ENCODE peak calls at places on chromosome 12, in five cellular contexts. S, Y, W, H and X are unnamed samples.

GRCh38 chr12:128076188-128076587 is 190.8 kb upstream of the TMEM132C start:
- DNase-seq in W (no peak), S (no peak), Y (peak), H (no peak), X (no peak)

GRCh38 chr12:76847260-76847659 is 31.6 kb downstream of the CSRP2 start:
- DNase-seq in Y (no peak), H (no peak), W (no peak), S (no peak), X (no peak)

GRCh38 chr12:124309231-124309630 is 14.3 kb downstream of the RFLNA start:
- DNase-seq in W (no peak), Y (no peak), H (no peak), S (no peak), X (no peak)

GRCh38 chr12:100584261-100584660 is 10.8 kb downstream of the GAS2L3 start:
- DNase-seq in Y (peak), S (no peak), H (no peak), W (no peak), X (no peak)

GRCh38 chr12:84191779-84192178 is 720.8 kb downstream of the SLC6A15 start:
- DNase-seq in H (no peak), Y (no peak), W (no peak), S (no peak), X (no peak)

GRCh38 chr12:122064780-122065588 is 13.6 kb upstream of the MLXIP start:
- DNase-seq in W (peak), S (no peak), Y (peak), H (peak), X (no peak)

GRCh38 chr12:96194901-96195844 is 998 bp downstream of the ELK3 start:
- DNase-seq in Y (peak), W (peak), H (peak), S (no peak), X (peak)

GRCh38 chr12:46483572-46484395 is 111.2 kb upstream of the SLC38A2 start:
- DNase-seq in H (no peak), S (no peak), Y (peak), W (no peak), X (no peak)

GRCh38 chr12:43760396-43760795 is 1.6 kb downstream of the IRAK4 start:
- DNase-seq in Y (no peak), W (no peak), H (no peak), S (no peak), X (no peak)

DNA sequence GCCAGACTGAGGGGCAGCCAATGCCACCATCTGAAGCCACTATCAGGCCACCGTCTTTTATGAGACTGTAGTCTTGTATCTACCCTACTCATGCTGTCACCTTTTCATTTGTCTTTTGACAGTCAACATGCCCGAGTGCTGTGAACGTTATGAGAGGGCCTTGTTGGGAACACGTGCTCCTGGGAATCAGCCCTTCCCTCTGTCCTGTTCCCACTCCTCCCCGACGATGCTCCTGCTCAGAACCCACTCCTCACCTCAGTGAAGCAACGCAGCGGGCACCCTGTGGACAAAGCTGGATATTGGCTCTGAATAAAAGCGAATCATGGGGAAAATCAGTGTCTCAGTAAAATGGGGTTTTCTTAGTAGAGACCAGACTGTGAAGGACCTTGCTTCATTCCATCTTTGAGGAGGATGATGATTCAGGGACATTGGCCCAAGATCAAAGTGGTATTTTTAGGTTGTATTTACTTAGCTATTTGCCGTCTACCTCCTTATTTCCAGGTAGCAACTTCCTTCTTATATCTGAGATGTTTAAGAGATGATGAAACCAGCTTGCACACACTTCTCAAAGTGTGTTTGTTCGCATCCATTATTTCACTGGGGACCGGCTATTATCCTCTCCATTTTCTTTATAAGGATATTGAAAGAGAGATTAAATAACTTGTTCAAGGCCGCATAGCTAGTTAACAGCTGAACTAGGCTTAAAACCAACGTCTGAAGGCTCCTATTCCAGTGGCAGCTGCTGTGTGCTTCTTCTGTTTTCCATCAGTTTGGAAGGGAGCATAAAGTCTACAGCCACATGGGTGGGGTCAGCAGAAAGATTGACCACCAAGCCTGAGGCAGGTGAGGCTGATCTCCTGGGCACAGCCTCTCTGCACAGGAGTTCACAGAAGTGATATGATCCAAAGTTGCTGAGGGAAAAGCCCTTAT is 43.9 kb upstream of the CTDSP2 start:
- DNase-seq in Y (no peak), W (no peak), H (no peak), S (no peak), X (no peak)
- H3K23ac ChIP-seq in Y (no peak), W (no peak), H (no peak), S (peak), X (no peak)

GRCh38 chr12:116420476-116420875 is 138.7 kb upstream of the MAP1LC3B2 start:
- DNase-seq in Y (peak), W (no peak), H (no peak), S (no peak), X (no peak)

GRCh38 chr12:116423053-116423452 is 136.1 kb upstream of the MAP1LC3B2 start:
- DNase-seq in H (no peak), S (no peak), W (no peak), Y (peak), X (peak)

GRCh38 chr12:116418551-116418950 is 140.6 kb upstream of the MAP1LC3B2 start:
- DNase-seq in H (no peak), S (no peak), W (no peak), Y (no peak), X (no peak)

GRCh38 chr12:116425256-116426193 is 133.7 kb upstream of the MAP1LC3B2 start:
- DNase-seq in H (no peak), S (no peak), Y (no peak), W (no peak), X (peak)

DNA sequence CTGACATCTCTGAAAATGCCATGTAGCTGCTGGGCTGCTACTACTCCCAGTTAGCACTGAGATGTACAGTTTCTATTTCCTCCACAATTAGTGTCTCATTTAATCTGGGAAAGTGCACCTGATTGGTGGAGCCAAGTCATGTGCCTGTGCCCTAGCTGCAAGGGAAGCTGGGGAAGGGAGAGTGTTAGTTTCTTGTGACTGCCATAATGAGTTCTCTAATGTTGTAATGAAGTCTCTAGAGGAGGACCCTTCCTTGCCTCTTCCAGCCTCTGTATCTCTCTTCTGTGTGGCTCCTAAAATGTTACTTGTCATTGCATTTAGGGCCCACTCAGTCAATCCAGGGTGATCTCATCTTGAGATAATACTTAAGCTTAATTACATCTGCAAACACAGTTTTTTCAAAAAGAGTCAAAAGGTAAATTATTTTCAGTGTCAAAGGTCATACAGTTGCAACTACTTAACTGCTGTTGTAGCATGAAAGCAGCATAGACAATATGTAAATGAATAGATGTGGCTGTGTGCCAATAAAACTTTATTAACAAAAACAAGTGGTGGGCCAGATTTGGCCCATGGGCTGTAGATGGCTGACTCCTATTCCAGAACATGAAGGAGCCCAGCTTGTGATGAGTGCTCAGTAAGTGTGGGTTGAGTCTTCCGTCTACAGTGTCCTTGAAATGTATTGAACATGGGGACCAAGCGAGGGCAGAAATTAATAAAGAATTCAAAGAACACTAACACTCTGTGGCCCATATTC is 137.2 kb upstream of the MAP1LC3B2 start:
- DNase-seq in S (no peak), Y (no peak), W (no peak), H (no peak), X (no peak)
- H2BK12ac ChIP-seq in S (no peak), Y (peak), W (no peak), H (no peak), X (peak)

GRCh38 chr12:49794811-49795653 is 33.2 kb downstream of the NCKAP5L start:
- DNase-seq in Y (no peak), S (no peak), W (no peak), H (no peak), X (no peak)

GRCh38 chr12:49792976-49793580 is 35.1 kb downstream of the NCKAP5L start:
- DNase-seq in Y (no peak), S (no peak), H (no peak), W (no peak), X (no peak)

GRCh38 chr12:49792181-49792970 is 35.8 kb downstream of the NCKAP5L start:
- DNase-seq in H (no peak), Y (no peak), W (no peak), S (no peak), X (no peak)

GRCh38 chr12:49794021-49794420 is 34.2 kb downstream of the NCKAP5L start:
- DNase-seq in Y (no peak), H (no peak), W (no peak), S (no peak), X (no peak)

DNA sequence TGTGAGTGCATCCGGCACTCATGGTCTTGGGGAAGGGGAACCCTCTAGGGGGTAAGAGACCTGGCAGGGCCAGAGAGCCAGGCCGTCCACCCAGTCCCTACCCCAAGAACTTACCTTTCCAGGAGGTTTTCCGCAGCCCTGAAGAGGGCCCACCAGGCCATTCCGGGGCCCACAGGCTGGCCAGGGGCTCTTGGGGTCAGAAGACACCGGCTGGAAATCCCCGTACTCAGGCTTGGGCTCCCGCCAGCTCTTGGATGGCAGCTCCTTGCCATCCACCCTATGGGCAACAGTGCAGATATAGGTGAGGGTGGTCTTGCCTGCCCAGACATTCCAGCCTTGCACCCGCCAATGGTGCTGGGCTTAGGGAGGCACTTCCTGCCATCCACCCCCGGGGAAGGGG is 34.6 kb downstream of the NCKAP5L start:
- DNase-seq in W (no peak), H (no peak), S (no peak), Y (no peak), X (no peak)
- H3K23ac ChIP-seq in W (no peak), H (no peak), S (no peak), Y (no peak), X (no peak)

DNA sequence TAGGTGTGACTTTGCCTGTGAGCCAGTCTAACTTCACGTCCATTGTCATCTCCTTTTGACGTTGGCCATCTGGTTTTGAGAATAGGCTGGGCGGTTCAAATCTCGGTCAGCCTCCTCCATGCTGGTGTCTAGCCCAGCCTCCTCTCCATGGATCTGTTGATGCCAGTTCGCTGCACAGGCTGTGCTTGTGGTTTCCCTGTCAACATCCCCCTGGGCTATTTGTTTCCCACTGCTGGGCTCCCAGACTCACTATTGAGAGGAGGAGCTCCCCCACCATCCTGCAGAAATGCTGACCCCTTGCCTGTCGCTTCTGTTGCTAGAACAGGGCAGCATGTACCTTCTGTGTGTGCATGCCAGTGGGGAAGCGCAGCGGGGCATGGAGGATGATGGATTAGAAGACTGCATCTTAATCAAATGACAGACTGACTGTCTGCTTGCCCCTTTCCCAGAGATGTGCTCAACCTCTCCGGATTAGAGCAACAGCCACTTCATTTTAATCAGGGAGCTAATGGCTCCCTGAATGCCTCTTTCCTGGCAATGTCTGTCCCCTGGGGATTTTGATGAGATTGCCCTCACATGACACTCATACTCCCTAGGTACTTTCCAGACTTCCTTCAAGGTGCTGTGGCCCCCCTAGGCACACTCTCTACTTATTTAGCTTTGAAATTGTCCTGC is 170.6 kb downstream of the TSPAN9 start:
- DNase-seq in H (no peak), Y (no peak), W (no peak), S (no peak), X (no peak)
- H2BK12ac ChIP-seq in H (no peak), Y (no peak), W (no peak), S (no peak), X (no peak)

DNA sequence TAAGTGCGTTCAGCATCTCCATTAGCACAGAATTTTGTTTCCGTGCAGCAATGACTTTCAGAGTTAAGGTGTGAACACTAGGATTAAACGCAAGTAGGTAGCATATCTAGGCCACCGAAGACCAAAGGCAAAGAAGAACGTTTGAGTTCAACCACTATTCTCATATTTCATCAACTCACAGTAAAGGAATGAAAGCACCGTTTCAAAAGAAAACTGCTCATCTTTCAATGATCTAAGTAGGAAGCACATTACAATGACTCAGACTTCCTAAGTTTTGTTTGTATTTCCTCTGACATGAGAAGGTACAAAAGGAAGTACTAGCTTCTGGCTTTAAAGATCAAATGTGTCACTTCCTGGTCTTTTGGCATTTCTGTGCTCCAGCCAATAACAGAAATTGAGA is 57.6 kb downstream of the ACADS start:
- DNase-seq in H (no peak), S (no peak), W (no peak), Y (peak), X (peak)
- H3K23ac ChIP-seq in H (no peak), S (no peak), W (no peak), Y (no peak), X (no peak)

GRCh38 chr12:132784580-132784979 is 22.9 kb upstream of the ANKLE2 start:
- DNase-seq in W (no peak), Y (no peak), H (no peak), S (no peak), X (no peak)
- H2BK12ac ChIP-seq in W (no peak), Y (no peak), H (no peak), S (no peak), X (no peak)

DNA sequence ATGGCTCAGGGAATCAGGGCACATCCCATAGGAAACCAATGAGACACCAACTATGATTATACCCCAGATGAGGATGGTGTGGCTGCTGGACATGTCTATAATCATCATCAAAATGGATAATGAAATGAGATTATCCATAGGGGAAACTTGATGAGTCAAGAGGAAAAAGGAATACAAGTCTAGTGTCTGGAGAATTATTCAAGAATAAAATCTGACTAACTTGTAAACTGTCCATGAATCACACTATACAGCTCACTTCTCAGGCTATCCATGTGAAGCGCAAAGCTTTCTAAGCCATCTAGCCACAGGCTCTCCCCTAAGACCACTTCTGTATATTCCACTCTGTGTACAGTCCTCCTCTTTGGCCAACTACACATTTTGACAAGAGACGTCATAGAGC is 52.5 kb downstream of the DUSP16 start:
- DNase-seq in Y (peak), S (no peak), W (no peak), H (no peak), X (no peak)
- H3K23ac ChIP-seq in Y (no peak), S (no peak), W (no peak), H (no peak), X (no peak)

GRCh38 chr12:93921511-93921910 is 226.9 kb upstream of the PLXNC1 start:
- DNase-seq in S (no peak), W (no peak), Y (no peak), H (no peak), X (peak)
- H2BK12ac ChIP-seq in S (no peak), W (no peak), Y (no peak), H (no peak), X (no peak)

DNA sequence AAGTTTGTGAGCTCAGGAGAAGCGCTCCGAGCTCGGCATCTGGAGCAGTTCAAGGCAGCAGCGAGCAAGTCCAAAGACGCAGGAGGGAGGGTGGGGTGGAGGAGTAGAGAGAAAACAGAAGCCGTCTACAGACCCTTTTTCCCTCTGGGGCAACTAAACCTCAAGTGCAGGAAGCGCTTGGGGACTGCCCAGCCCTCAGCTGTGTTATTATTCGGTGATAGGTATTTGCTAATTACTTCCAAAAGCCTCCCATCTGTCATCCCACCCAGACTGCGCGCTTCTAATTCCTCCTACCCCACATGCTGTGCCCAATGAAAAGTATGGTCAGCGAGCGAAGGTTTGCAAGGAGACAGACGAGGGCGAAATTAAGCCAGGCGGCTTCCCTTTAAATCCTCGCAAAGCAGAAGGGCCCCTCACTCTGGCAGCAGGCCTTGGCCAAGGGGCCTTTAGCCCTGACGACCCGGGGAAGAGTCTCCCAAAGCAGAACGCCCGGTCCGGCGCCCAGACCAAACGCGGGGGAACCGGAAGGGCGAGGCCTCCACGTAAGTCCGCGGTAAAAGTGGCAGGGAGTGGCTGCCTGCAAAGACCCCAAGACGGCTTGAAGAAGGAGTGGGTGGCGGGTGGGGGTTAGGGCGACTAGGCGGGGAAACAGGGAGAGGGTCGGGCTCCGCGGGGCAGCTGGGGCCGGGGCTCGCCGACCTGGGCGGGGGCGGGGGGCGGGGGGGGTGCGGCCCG is 502 bp upstream of the CD9 start:
- DNase-seq in Y (peak), H (peak), S (no peak), W (peak), X (no peak)
- H3K23ac ChIP-seq in Y (peak), H (no peak), S (peak), W (no peak), X (no peak)

GRCh38 chr12:29082522-29082921 is 66.6 kb upstream of the FAR2 start:
- DNase-seq in H (no peak), S (no peak), Y (no peak), W (no peak), X (no peak)
- H2BK12ac ChIP-seq in H (no peak), S (no peak), Y (no peak), W (no peak), X (no peak)